ENCODE peak calls at places on chromosomes 16 and 17, in six cellular contexts. G, P, X, J, O and H are unnamed samples. For H3K9me3, the result is how much of the 10 kb centered on the place peaks cover.

GRCh38 chr17:79793924-79794304 is 3.0 kb downstream of the CBX8 start:
- DNase-seq in O (no peak), J (no peak), P (no peak), G (peak), X (no peak), H (no peak)

GRCh38 chr17:77319211-77320031 is 178.7 kb downstream of the SEC14L1 start:
- DNase-seq in J (peak), O (peak), G (peak), X (peak), P (peak), H (peak)

GRCh38 chr17:78774956-78775571 is 7.0 kb downstream of the CYTH1 start:
- DNase-seq in G (no peak), O (no peak), X (no peak), J (no peak), P (no peak), H (no peak)

GRCh38 chr16:71746442-71747046 is 22.0 kb upstream of the PHLPP2 start:
- DNase-seq in X (no peak), G (peak), J (no peak), P (no peak), O (no peak), H (no peak)

GRCh38 chr16:2032285-2033056 is 5.8 kb downstream of the NHERF2 start:
- DNase-seq in G (no peak), O (peak), J (no peak), P (peak), X (no peak), H (no peak)

GRCh38 chr16:67183-67791 is 5.1 kb downstream of the RHBDF1 start:
- DNase-seq in G (no peak), P (no peak), O (peak), X (peak), J (no peak), H (peak)

GRCh38 chr16:87371261-87371866 is 12.2 kb downstream of the FBXO31 start:
- DNase-seq in O (no peak), G (no peak), P (no peak), X (no peak), J (no peak), H (peak)

GRCh38 chr17:7654832-7655540 is 4.3 kb downstream of the ATP1B2 start:
- DNase-seq in G (peak), P (no peak), J (no peak), X (no peak), O (no peak), H (no peak)

GRCh38 chr17:10803350-10803749 is 549 bp downstream of the TMEM238L start:
- DNase-seq in X (no peak), P (no peak), O (no peak), G (no peak), J (no peak), H (no peak)

GRCh38 chr16:3718628-3719027 is 1.3 kb upstream of the TRAP1 start:
- DNase-seq in J (no peak), O (no peak), P (no peak), G (no peak), X (no peak), H (no peak)

GRCh38 chr16:81779540-81780320 is 639 bp downstream of the PLCG2 start:
- DNase-seq in G (no peak), J (no peak), X (peak), O (peak), P (peak), H (peak)

GRCh38 chr17:10123093-10123492 is 75.3 kb downstream of the GAS7 start:
- DNase-seq in P (no peak), J (no peak), O (no peak), G (no peak), X (no peak), H (no peak)

GRCh38 chr16:72908362-72908838 is 139.5 kb downstream of the ZFHX3 start:
- DNase-seq in P (no peak), X (no peak), O (no peak), J (no peak), G (no peak), H (no peak)

GRCh38 chr17:7716901-7717755 is at the start of gene DNAH2:
- DNase-seq in J (peak), G (peak), O (peak), X (peak), P (peak), H (peak)

GRCh38 chr17:79874329-79874981 is 35.2 kb upstream of the CBX4 start:
- DNase-seq in X (no peak), G (peak), J (no peak), P (no peak), O (no peak), H (no peak)

GRCh38 chr17:42252528-42253172 is 23.5 kb downstream of the STAT5B start:
- DNase-seq in P (no peak), X (no peak), G (no peak), O (no peak), J (no peak), H (no peak)

GRCh38 chr16:28101533-28101890 is 38.0 kb upstream of the GSG1L start:
- DNase-seq in G (no peak), J (no peak), P (no peak), X (no peak), O (no peak), H (peak)

DNA sequence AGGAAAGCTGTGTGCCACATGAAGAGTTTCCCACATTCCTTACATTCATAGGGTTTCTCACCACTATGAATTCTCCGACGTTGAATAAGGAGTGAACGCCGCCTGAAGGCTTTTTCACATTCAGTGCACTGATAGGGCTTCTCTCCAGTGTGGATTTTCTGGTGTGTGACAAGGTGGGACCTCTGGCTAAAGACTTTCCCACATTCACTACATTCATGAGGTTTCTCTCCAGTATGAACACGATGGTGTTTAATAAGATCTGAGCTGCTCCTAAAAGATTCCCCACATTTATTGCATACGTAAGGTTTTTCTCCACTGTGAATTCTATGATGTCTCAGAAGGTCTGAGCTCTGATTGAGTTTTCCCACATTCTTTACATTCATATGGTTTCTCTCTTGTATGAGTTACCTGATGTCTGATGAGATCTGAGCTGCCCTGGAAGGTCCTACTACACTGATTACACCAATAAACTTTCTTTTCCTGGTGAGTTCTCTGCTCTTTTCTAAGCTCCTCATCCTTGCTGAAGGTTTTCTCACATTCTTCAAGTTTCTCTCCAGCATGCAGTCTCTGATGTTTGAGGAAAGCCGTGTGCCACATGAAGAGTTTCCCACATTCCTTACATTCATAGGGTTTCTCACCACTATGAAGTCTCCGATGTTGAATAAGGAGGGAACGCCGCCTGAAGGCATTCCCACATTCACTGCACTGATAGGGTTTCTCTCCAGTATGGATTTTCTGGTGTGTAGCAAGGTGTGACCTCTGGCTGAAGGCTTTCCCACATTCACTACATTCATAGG is 10.0 kb downstream of the ZNF594 start:
- DNase-seq in G (no peak), O (no peak), P (no peak), J (no peak), X (no peak), H (no peak)
- H3K9me3 ChIP-seq in G (under half), O (half or more), P (half or more), J (half or more), X (half or more), H (under half)

GRCh38 chr17:49612721-49613120 is 37.0 kb downstream of the NXPH3 start:
- DNase-seq in J (no peak), O (no peak), G (no peak), X (no peak), P (no peak), H (no peak)

GRCh38 chr17:49621420-49621819 is 45.7 kb downstream of the NXPH3 start:
- DNase-seq in J (no peak), P (no peak), O (no peak), G (no peak), X (no peak), H (no peak)

GRCh38 chr17:49616086-49616485 is 40.4 kb downstream of the NXPH3 start:
- DNase-seq in X (no peak), G (peak), J (no peak), O (no peak), P (no peak), H (no peak)

GRCh38 chr17:49618112-49618611 is 42.5 kb downstream of the NXPH3 start:
- DNase-seq in J (no peak), P (no peak), X (no peak), O (no peak), G (no peak), H (no peak)

GRCh38 chr17:49616546-49617205 is 41.0 kb downstream of the NXPH3 start:
- DNase-seq in O (peak), G (peak), P (peak), J (no peak), X (peak), H (peak)
- H3K4me3 ChIP-seq in O (peak), G (no peak), P (no peak), J (no peak), X (no peak), H (no peak)

GRCh38 chr17:64458756-64459155 is 9.8 kb downstream of the MILR1 start:
- DNase-seq in O (no peak), X (no peak), P (no peak), G (no peak), J (no peak), H (no peak)
- H3K27ac ChIP-seq in O (no peak), X (no peak), P (no peak), G (no peak), J (no peak), H (no peak)

GRCh38 chr17:16551878-16552636 is 16.9 kb downstream of the ZNF287 start:
- DNase-seq in G (no peak), P (no peak), J (no peak), X (no peak), O (no peak), H (no peak)

GRCh38 chr17:16552637-16553045 is 16.4 kb downstream of the ZNF287 start:
- DNase-seq in O (no peak), P (no peak), X (no peak), G (no peak), J (no peak), H (no peak)
- H3K9me3 ChIP-seq in O (half or more), P (half or more), X (half or more), G (under half), J (half or more), H (half or more)

GRCh38 chr16:68244481-68244902 is 681 bp upstream of the PLA2G15 start:
- DNase-seq in X (no peak), G (no peak), O (no peak), P (no peak), J (no peak), H (no peak)

GRCh38 chr16:68244903-68245853 is at the start of gene PLA2G15:
- DNase-seq in O (peak), G (peak), X (peak), J (peak), P (peak), H (peak)

GRCh38 chr16:68247400-68247799 is 2.2 kb downstream of the PLA2G15 start:
- DNase-seq in G (no peak), X (no peak), P (no peak), O (no peak), J (no peak), H (no peak)

GRCh38 chr16:68246671-68247070 is 1.5 kb downstream of the PLA2G15 start:
- DNase-seq in X (no peak), O (no peak), P (no peak), G (no peak), J (no peak), H (no peak)

DNA sequence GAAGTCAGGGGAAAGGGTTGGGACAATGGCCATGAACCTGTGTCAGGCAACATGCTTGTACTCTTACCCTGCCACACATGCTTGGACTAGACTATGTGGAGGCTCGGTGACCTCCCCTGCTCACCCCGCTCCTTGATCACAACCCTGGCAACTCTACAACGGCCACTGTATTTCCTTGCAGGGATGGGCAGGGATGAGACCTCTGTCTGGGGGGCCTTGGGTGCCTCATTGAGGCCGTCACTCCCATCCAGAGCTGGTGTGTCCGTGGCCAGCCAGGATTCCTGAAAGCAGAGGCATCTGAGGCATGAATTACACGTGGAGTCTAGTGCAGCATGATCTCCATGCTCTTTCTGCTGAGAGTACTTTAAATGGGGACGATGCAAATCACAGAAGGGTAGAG is 948 bp downstream of the PLA2G15 start:
- DNase-seq in O (no peak), G (no peak), J (no peak), P (no peak), X (no peak), H (no peak)
- H3K4me3 ChIP-seq in O (peak), G (no peak), J (peak), P (peak), X (peak), H (peak)

DNA sequence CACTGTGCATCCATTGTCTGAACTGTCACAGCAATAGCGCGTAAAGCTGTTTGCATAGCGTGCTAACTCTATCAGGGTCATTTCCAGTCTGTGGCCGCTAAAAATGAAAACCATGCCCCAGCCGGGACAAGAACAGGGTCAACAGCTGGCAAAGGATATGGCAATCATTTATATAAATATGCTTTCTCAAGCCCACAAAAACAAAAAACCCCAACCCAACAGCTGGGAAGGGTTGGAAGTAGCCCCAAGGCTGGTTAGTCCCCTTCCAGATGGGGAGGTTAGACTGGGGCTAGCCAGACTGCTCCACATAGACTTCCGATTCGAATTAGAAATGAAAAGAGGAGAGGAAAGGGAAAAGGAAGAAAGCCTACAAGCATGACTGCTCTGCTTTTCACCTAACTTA is 203.3 kb upstream of the TBX2 start:
- DNase-seq in O (no peak), G (no peak), P (no peak), X (no peak), J (no peak), H (no peak)
- H3K27ac ChIP-seq in O (no peak), G (no peak), P (no peak), X (peak), J (peak), H (peak)

DNA sequence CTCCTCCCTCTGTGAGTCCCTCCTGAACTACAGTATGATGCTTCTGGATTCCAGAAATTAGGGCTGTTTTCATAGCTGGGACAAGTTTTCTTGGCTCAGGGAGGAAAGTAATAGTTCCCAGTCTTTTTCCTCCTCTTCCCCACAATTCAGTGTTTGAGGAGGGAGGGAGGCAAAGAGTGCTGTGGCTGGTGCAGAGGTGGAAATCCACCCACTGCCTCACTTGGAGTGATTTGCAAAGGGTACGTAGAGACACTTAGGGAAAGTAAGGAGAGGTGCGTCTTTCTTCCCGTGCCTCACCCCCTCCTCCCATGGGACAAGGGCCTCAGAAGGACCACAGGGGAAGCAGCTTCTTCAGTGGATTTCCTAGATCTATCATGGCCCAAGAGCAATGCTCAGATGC is 21.9 kb downstream of the SDK2 start:
- DNase-seq in G (no peak), P (no peak), J (no peak), O (no peak), X (no peak), H (no peak)
- H3K9me3 ChIP-seq in G (under half), P (under half), J (under half), O (under half), X (under half), H (under half)